ENCODE peak calls at places on chromosomes 11 and 22, in four cellular contexts. O, A, Q and C are unnamed samples.

GRCh38 chr11:29333993-29334780 is 682.6 kb downstream of the KCNA4 start:
- DNase-seq in Q (no peak), O (peak), A (no peak), C (no peak)

GRCh38 chr22:36386351-36386899 is 1.3 kb downstream of the MYH9 start:
- DNase-seq in Q (peak), A (no peak), O (no peak), C (no peak)

GRCh38 chr11:125300791-125301218 is 136.3 kb downstream of the PKNOX2 start:
- DNase-seq in O (no peak), Q (no peak), A (no peak), C (peak)

GRCh38 chr11:94507485-94507884 is 4.8 kb upstream of the C11orf97 start:
- DNase-seq in Q (no peak), A (no peak), O (no peak), C (no peak)

GRCh38 chr22:29787371-29787980 is 20.3 kb downstream of the UQCR10 start:
- DNase-seq in Q (no peak), A (no peak), O (no peak), C (no peak)

GRCh38 chr22:39738746-39739145 is 154.8 kb downstream of the ENTHD1 start:
- DNase-seq in A (no peak), Q (no peak), O (no peak), C (no peak)

GRCh38 chr22:45544588-45545170 is 42.0 kb downstream of the FBLN1 start:
- DNase-seq in O (no peak), A (peak), Q (no peak), C (no peak)

GRCh38 chr11:67441082-67441683 is 2.1 kb downstream of the CORO1B start:
- DNase-seq in A (no peak), O (no peak), Q (no peak), C (no peak)

GRCh38 chr22:47653921-47654320 is 891.5 kb downstream of the TBC1D22A start:
- DNase-seq in O (no peak), Q (no peak), A (no peak), C (no peak)

GRCh38 chr11:75031224-75031753 is 42.6 kb downstream of the NEU3 start:
- DNase-seq in O (no peak), A (no peak), Q (no peak), C (peak)

GRCh38 chr11:61028135-61028729 is 56.8 kb downstream of the CD6 start:
- DNase-seq in O (peak), A (no peak), Q (no peak), C (no peak)

GRCh38 chr11:57568330-57568766 is 876 bp upstream of the UBE2L6 start:
- DNase-seq in Q (peak), O (no peak), A (peak), C (peak)

GRCh38 chr22:32804036-32804435 is 2.5 kb downstream of the TIMP3 start:
- DNase-seq in Q (no peak), O (no peak), A (no peak), C (no peak)

GRCh38 chr11:126140932-126141291 is 70.5 kb downstream of the RPUSD4 start:
- DNase-seq in Q (peak), O (peak), A (peak), C (peak)

GRCh38 chr11:120746836-120747609 is 235.5 kb downstream of the GRIK4 start:
- DNase-seq in O (peak), Q (no peak), A (no peak), C (no peak)

GRCh38 chr11:1285876-1286275 is 23.6 kb downstream of the TOLLIP start:
- DNase-seq in A (no peak), Q (no peak), O (no peak), C (no peak)

GRCh38 chr11:14075118-14075601 is 112.6 kb downstream of the SPON1 start:
- DNase-seq in A (no peak), Q (no peak), O (peak), C (no peak)